ENCODE peak calls at places on chromosomes 7 and 10, in nine cellular contexts. N is dorsolateral prefrontal cortex, J is skeletal muscle cell, T is kidney tubule cell, L is erythroblast, K is globus pallidus, D is NCI-H1092, C is GM03348, E is ecto neural progenitor cell. G is an unnamed sample.

GRCh38 chr10:80856186-80856585 is 318.5 kb downstream of the SH2D4B start:
- DNase-seq in N (no peak), J (no peak), T (no peak), L (no peak), K (no peak), D (no peak), C (no peak), E (peak; percentile 49), G (no peak)

GRCh38 chr7:91436655-91437054 is 172.4 kb downstream of the FZD1 start:
- DNase-seq in N (no peak), J (no peak), T (no peak), L (no peak), K (no peak), D (peak; percentile 68), C (no peak), E (no peak), G (no peak)

GRCh38 chr7:36441344-36442022 is 51.8 kb downstream of the ANLN start:
- DNase-seq in N (no peak), J (no peak), T (peak; percentile 17), L (no peak), K (no peak), D (no peak), C (no peak), E (no peak), G (no peak)

GRCh38 chr7:24715171-24715570 is 42.1 kb downstream of the GSDME start:
- DNase-seq in N (no peak), J (no peak), T (no peak), L (no peak), K (no peak), D (no peak), C (no peak), E (no peak), G (no peak)

GRCh38 chr7:95725170-95725569 is 47.2 kb upstream of the DYNC1I1 start:
- DNase-seq in N (no peak), J (no peak), T (no peak), L (no peak), K (no peak), D (peak; percentile 36), C (no peak), E (no peak), G (peak; percentile 7)

GRCh38 chr10:79347894-79348639 is 798 bp downstream of the PPIF start:
- DNase-seq in N (no peak), J (peak; percentile 38), T (peak; percentile 71), L (peak; percentile 77), K (no peak), D (no peak), C (peak; percentile 89), E (peak; percentile 56), G (peak; percentile 79)

GRCh38 chr7:102047167-102047566 is 229.7 kb downstream of the CUX1 start:
- DNase-seq in N (no peak), J (no peak), T (no peak), L (no peak), K (no peak), D (no peak), C (no peak), E (no peak), G (no peak)

GRCh38 chr7:34158311-34158710 is 253.0 kb downstream of the BMPER start:
- DNase-seq in N (no peak), J (no peak), T (no peak), L (no peak), K (no peak), D (no peak), C (no peak), E (no peak), G (no peak)

GRCh38 chr10:128054163-128054970 is 71.9 kb downstream of the MKI67 start:
- DNase-seq in N (no peak), J (no peak), T (no peak), L (no peak), K (peak; percentile 33), D (no peak), C (no peak), E (no peak), G (no peak)

GRCh38 chr7:147048864-147049263 is 932.3 kb downstream of the CNTNAP2 start:
- DNase-seq in N (no peak), J (no peak), T (no peak), L (no peak), K (no peak), D (no peak), C (no peak), E (no peak), G (no peak)

GRCh38 chr7:100367676-100368613 is 5.3 kb upstream of the PILRA start:
- DNase-seq in N (no peak), J (no peak), T (no peak), L (no peak), K (no peak), D (no peak), C (no peak), E (no peak), G (no peak)

GRCh38 chr7:29946428-29947186 is 43.0 kb downstream of the SCRN1 start:
- DNase-seq in N (no peak), J (no peak), T (peak; percentile 31), L (peak; percentile 32), K (no peak), D (no peak), C (peak; percentile 20), E (no peak), G (peak; percentile 41)

GRCh38 chr7:99424932-99425730 is 13.5 kb downstream of the PTCD1 start:
- DNase-seq in N (no peak), J (no peak), T (no peak), L (no peak), K (no peak), D (no peak), C (no peak), E (no peak), G (no peak)

GRCh38 chr7:26279405-26279804 is 12.3 kb upstream of the SNX10 start:
- DNase-seq in N (no peak), J (no peak), T (no peak), L (peak; percentile 7), K (no peak), D (no peak), C (no peak), E (no peak), G (peak; percentile 10)

GRCh38 chr10:21293518-21294356 is 231.7 kb downstream of the SKIDA1 start:
- DNase-seq in N (no peak), J (no peak), T (no peak), L (no peak), K (no peak), D (no peak), C (no peak), E (no peak), G (no peak)

GRCh38 chr10:31124852-31125251 is 93.2 kb upstream of the ZNF438 start:
- DNase-seq in N (no peak), J (no peak), T (no peak), L (no peak), K (no peak), D (no peak), C (no peak), E (no peak), G (peak; percentile 54)

GRCh38 chr7:13042605-13043236 is 355.3 kb downstream of the ARL4A start:
- DNase-seq in N (no peak), J (no peak), T (peak; percentile 58), L (no peak), K (no peak), D (no peak), C (peak; percentile 8), E (no peak), G (no peak)

GRCh38 chr7:105205592-105206211 is 183.0 kb downstream of the SRPK2 start:
- DNase-seq in N (no peak), J (no peak), T (no peak), L (no peak), K (no peak), D (no peak), C (no peak), E (no peak), G (peak; percentile 15)

GRCh38 chr7:142494021-142494420 is 236.2 kb upstream of the PRSS58 start:
- DNase-seq in N (no peak), J (no peak), T (no peak), L (no peak), K (no peak), D (no peak), C (no peak), E (no peak), G (no peak)

GRCh38 chr7:127954371-127954770 is 76.9 kb downstream of the LRRC4 start:
- DNase-seq in N (no peak), J (no peak), T (no peak), L (no peak), K (no peak), D (peak; percentile 68), C (no peak), E (no peak), G (no peak)

GRCh38 chr10:36023939-36024338 is 381.8 kb upstream of the FZD8 start:
- DNase-seq in N (no peak), J (peak; percentile 43), T (peak; percentile 97), L (no peak), K (no peak), D (no peak), C (peak; percentile 70), E (no peak), G (peak; percentile 72)

GRCh38 chr7:140304071-140304799 is 94.1 kb downstream of the SLC37A3 start:
- DNase-seq in N (no peak), J (no peak), T (peak; percentile 10), L (peak; percentile 60), K (peak; percentile 38), D (peak; percentile 16), C (peak; percentile 39), E (no peak), G (peak; percentile 52)

GRCh38 chr10:116287906-116288501 is 15.0 kb upstream of the GFRA1 start:
- DNase-seq in N (peak; percentile 48), J (no peak), T (peak; percentile 63), L (peak; percentile 50), K (peak; percentile 61), D (peak; percentile 8), C (peak; percentile 66), E (no peak), G (peak; percentile 73)

GRCh38 chr10:121669010-121669366 is 70.7 kb upstream of the FGFR2 start:
- DNase-seq in N (no peak), J (no peak), T (no peak), L (no peak), K (no peak), D (no peak), C (no peak), E (no peak), G (no peak)

GRCh38 chr10:91700788-91701444 is 68.0 kb upstream of the PPP1R3C start:
- DNase-seq in N (no peak), J (no peak), T (peak; percentile 60), L (no peak), K (no peak), D (no peak), C (peak; percentile 55), E (no peak), G (peak; percentile 63)

GRCh38 chr7:71808115-71808514 is 604.0 kb downstream of the CALN1 start:
- DNase-seq in N (no peak), J (no peak), T (no peak), L (no peak), K (no peak), D (no peak), C (no peak), E (no peak), G (no peak)

GRCh38 chr10:88952647-88953111 is at the start of gene ACTA2:
- DNase-seq in N (no peak), J (no peak), T (no peak), L (peak; percentile 23), K (no peak), D (no peak), C (peak; percentile 65), E (no peak), G (peak; percentile 76)

GRCh38 chr10:58998924-58999713 is 177.3 kb upstream of the PHYHIPL start:
- DNase-seq in N (peak; percentile 94), J (peak; percentile 16), T (no peak), L (no peak), K (peak; percentile 97), D (no peak), C (peak; percentile 6), E (no peak), G (peak; percentile 46)

GRCh38 chr10:32795598-32796183 is 162.3 kb downstream of the ITGB1 start:
- DNase-seq in N (no peak), J (no peak), T (peak; percentile 47), L (peak; percentile 64), K (peak; percentile 28), D (no peak), C (peak; percentile 43), E (no peak), G (peak; percentile 56)

GRCh38 chr10:33227489-33227888 is 107.0 kb downstream of the NRP1 start:
- DNase-seq in N (no peak), J (no peak), T (no peak), L (no peak), K (no peak), D (no peak), C (no peak), E (no peak), G (no peak)

GRCh38 chr10:62860946-62861345 is 44.8 kb upstream of the EGR2 start:
- DNase-seq in N (no peak), J (no peak), T (peak; percentile 31), L (no peak), K (peak; percentile 16), D (no peak), C (no peak), E (no peak), G (peak; percentile 25)